ENCODE peak calls at places on chromosomes 1 and 21, in four cellular contexts. B is GM23338, E is heart right ventricle, T is small intestine. P is an unnamed sample.

GRCh38 chr1:6448749-6449631 is 17.0 kb downstream of the TNFRSF25 start:
- DNase-seq in B (peak), E (no peak), T (no peak), P (no peak)

GRCh38 chr1:53560572-53561487 is 101.6 kb downstream of the DMRTB1 start:
- DNase-seq in E (no peak), T (no peak), B (no peak), P (no peak)

GRCh38 chr1:59125154-59125553 is 171.7 kb upstream of the FGGY start:
- DNase-seq in B (no peak), E (no peak), T (no peak), P (no peak)

GRCh38 chr21:42466700-42467612 is 29.1 kb downstream of the RSPH1 start:
- DNase-seq in T (peak), B (peak), E (no peak), P (no peak)

GRCh38 chr1:113073457-113073950 is 506 bp downstream of the LRIG2 start:
- DNase-seq in T (peak), B (peak), E (peak), P (peak)

GRCh38 chr21:23950344-23950743 is 1656.9 kb downstream of the MRPL39 start:
- DNase-seq in E (no peak), B (no peak), T (no peak), P (no peak)

GRCh38 chr1:35714921-35715567 is 3.6 kb downstream of the C1orf216 start:
- DNase-seq in B (no peak), T (no peak), E (no peak), P (no peak)

GRCh38 chr1:156886583-156887302 is 6.8 kb upstream of the PEAR1 start:
- DNase-seq in B (no peak), T (no peak), E (no peak), P (no peak)

GRCh38 chr21:38853421-38853919 is 47.7 kb downstream of the ETS2 start:
- DNase-seq in E (no peak), B (no peak), T (peak), P (no peak)

GRCh38 chr1:1987142-1987510 is 16.5 kb downstream of the CFAP74 start:
- DNase-seq in T (no peak), B (no peak), E (no peak), P (no peak)

GRCh38 chr1:114156538-114157274 is 3.0 kb upstream of the SYT6 start:
- DNase-seq in E (no peak), T (no peak), B (peak), P (no peak)

GRCh38 chr1:231194843-231195516 is 33.1 kb downstream of the TRIM67 start:
- DNase-seq in T (no peak), E (no peak), B (no peak), P (no peak)

GRCh38 chr1:115411388-115412063 is 73.5 kb upstream of the NGF start:
- DNase-seq in E (no peak), B (no peak), T (no peak), P (no peak)

GRCh38 chr1:212288614-212289013 is 3.4 kb downstream of the PPP2R5A start:
- DNase-seq in B (no peak), E (no peak), T (peak), P (no peak)

GRCh38 chr1:196105901-196106300 is 502.3 kb downstream of the KCNT2 start:
- DNase-seq in T (no peak), B (no peak), E (no peak), P (no peak)

GRCh38 chr1:245997471-245998258 is 509.4 kb downstream of the SMYD3 start:
- DNase-seq in E (peak), T (no peak), B (no peak), P (peak)

GRCh38 chr1:39779137-39779536 is 8.0 kb upstream of the OXCT2 start:
- DNase-seq in B (no peak), E (no peak), T (no peak), P (no peak)

GRCh38 chr1:110879758-110880606 is 7.0 kb downstream of the CD53 start:
- DNase-seq in E (no peak), T (peak), B (no peak), P (no peak)

GRCh38 chr1:42935313-42935624 is 23.4 kb downstream of the SLC2A1 start:
- DNase-seq in E (no peak), T (no peak), B (no peak), P (no peak)

GRCh38 chr21:26148071-26148470 is 22.5 kb downstream of the APP start:
- DNase-seq in E (no peak), B (peak), T (no peak), P (no peak)

GRCh38 chr1:191695865-191696264 is 462.4 kb upstream of the RGS18 start:
- DNase-seq in E (no peak), T (no peak), B (no peak), P (no peak)

DNA sequence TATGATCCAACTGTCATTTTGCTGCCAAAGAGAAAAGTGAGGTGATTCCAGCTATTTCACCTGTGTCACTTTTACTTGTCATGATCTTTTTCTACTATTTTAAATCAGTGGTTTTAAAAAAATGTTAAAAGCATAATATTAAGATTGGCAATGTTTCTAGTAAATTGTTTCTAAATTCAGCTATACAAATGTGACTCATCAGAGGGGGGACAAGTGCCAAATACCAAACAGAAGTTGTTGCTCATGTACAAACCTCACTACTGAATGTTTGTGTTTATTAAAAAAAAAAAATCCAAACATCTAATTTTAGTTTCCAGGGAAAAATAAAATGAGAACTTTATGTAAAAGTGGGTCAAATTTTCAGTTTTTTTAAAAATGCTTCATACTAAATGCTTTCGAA is 346.2 kb upstream of the SNX7 start:
- DNase-seq in E (no peak), T (no peak), B (no peak), P (no peak)
- H3K4me3 ChIP-seq in E (no peak), T (no peak), B (no peak), P (no peak)

GRCh38 chr1:244368279-244368678 is 83.4 kb downstream of the ADSS2 start:
- DNase-seq in B (no peak), T (no peak), E (no peak), P (no peak)
- H3K27ac ChIP-seq in B (no peak), T (no peak), E (no peak), P (no peak)

DNA sequence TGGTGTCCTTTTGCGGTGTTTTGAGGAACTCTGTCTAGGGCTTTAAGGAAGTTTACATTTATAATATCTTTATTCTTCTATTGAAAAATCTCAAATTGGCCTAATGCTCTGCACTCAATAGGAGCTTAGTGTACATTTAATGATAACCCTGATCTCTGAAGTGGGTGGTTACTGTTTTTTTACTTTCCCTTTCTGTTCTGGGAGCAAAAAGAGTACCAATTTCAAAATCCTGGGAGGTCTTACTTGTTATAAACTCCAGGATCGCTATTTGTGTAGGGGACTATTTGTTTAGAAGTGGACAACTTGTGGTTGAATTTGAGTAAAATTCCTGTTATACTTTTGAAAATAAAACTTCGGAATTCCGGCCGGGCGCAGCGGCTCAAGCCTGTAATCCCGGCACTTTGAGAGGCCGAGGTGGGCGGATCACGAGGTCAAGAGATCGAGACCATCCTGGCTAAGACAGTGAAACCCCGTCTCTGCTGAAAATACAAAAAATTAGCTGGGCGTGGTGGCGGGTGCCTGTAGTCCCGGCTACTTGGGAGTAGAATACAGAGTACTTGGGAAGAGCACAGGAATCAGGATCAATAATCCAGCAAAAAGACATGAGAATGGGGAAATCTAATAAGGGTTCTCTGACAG is 1.1 kb downstream of the C4BPB start:
- DNase-seq in E (no peak), B (no peak), T (no peak), P (no peak)
- H3K4me3 ChIP-seq in E (no peak), B (no peak), T (no peak), P (no peak)

DNA sequence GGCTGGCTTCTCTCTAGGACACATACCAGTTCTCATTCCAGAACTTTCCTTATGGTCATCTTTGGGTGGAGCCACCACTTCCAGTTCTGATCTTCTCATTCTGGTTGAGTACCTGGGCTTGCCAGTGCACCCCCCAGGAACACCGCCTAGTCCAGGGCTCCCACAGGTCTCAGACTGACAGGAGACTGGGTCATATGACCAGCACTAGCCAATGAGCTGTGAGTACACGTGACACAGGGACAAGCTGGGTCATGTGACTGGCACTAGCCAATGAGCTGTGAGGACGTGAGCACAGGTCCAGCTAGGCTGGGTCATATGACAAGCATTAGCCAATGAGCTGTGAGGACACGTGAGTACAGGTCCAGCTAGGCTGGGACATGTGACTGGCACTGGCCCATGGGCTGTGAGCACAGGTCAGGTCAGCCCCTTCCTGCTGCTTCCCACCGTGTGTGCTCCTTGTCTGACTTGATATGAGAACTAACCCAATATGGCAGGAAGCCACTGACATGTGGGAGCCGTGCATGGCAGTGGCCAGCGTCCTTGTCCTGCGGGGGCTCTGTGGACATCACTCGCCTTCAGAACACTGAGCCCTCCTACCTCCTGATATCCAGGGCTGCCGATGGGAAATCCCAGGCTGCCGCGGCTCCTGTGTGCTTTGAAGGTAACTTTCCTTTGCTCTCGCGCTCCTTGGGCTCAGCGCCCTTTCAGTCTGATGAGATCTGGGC is 22.7 kb downstream of the KRTAP10-1 start:
- DNase-seq in E (no peak), T (peak), B (peak), P (no peak)
- H3K27ac ChIP-seq in E (no peak), T (no peak), B (no peak), P (no peak)

GRCh38 chr1:108816049-108816882 is 40.6 kb downstream of the AKNAD1 start:
- DNase-seq in E (peak), B (peak), T (peak), P (peak)
- H3K4me3 ChIP-seq in E (no peak), B (no peak), T (no peak), P (peak)

DNA sequence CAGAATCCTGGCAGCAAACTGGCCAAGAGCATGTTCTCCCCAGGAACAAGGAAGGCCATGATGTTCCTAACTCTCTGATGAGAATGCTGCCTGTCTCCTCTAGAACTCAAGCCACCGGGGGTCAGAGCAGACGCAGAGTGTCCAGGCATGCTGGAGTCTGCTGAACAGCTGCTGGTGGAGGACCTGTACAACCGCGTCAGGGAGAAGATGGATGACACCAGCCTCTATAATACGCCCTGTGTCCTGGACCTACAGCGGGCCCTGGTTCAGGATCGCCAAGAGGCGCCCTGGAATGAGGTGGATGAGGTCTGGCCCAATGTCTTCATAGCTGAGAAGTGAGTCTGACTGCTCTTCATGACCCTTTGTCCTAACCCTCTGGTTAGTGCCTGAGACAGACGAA is 23.4 kb downstream of the STYXL2 start:
- DNase-seq in B (no peak), T (no peak), E (no peak), P (no peak)
- H3K27ac ChIP-seq in B (no peak), T (no peak), E (no peak), P (no peak)

DNA sequence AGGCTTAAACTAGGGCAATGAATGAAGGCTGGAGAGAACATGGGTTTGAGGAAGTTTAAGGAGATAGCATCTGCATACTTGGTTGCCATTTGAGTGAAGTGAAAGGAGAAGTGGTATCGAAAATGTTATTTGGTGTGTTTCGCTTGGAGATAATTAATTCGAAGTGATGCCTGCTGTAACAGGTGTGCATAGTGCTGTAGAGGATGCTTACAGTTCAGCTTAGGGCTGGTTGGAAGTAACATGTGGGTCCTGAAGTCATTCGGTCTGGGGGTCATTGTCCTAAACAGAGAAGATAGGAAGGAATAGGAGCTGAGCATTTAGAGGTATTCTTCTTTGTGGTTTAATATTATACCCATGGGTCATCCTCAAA is 301 bp upstream of the NUDT17 start:
- DNase-seq in B (no peak), T (peak), E (no peak), P (no peak)
- H3K4me3 ChIP-seq in B (peak), T (no peak), E (peak), P (peak)

GRCh38 chr1:219507432-219507831 is 105.5 kb downstream of the ZC3H11B start:
- DNase-seq in B (no peak), E (no peak), T (no peak), P (no peak)
- H3K27ac ChIP-seq in B (no peak), E (no peak), T (no peak), P (no peak)